ENCODE peak calls at places on chromosomes 4 and X, in four cellular contexts. P, W, V and A are unnamed samples.

GRCh38 chr4:119038465-119038864 is 97.2 kb upstream of the MYOZ2 start:
- DNase-seq in V (no peak), P (no peak), W (no peak), A (no peak)

GRCh38 chr4:95167809-95168208 is 381.0 kb downstream of the UNC5C start:
- DNase-seq in W (no peak), V (no peak), P (no peak), A (no peak)

GRCh38 chrX:83469551-83469950 is 38.5 kb upstream of the POU3F4 start:
- DNase-seq in W (no peak), P (no peak), V (peak), A (peak)

GRCh38 chrX:133265331-133265730 is 47.2 kb upstream of the TFDP3 start:
- DNase-seq in V (peak), P (no peak), W (no peak), A (no peak)

GRCh38 chrX:152991123-152991522 is 2.8 kb downstream of the PNMA5 start:
- DNase-seq in V (no peak), P (no peak), W (no peak), A (no peak)

GRCh38 chr4:171118091-171118490 is 695.1 kb upstream of the GALNTL6 start:
- DNase-seq in V (no peak), W (no peak), P (no peak), A (no peak)

GRCh38 chr4:114603455-114603854 is 4.8 kb downstream of the UGT8 start:
- DNase-seq in V (no peak), P (no peak), W (no peak), A (no peak)

GRCh38 chrX:72269671-72270251 is 7.3 kb downstream of the RPS4X start:
- DNase-seq in V (no peak), P (no peak), W (no peak), A (no peak)

GRCh38 chr4:130077275-130077674 is 981.3 kb downstream of the C4orf33 start:
- DNase-seq in P (no peak), V (no peak), W (no peak), A (no peak)

DNA sequence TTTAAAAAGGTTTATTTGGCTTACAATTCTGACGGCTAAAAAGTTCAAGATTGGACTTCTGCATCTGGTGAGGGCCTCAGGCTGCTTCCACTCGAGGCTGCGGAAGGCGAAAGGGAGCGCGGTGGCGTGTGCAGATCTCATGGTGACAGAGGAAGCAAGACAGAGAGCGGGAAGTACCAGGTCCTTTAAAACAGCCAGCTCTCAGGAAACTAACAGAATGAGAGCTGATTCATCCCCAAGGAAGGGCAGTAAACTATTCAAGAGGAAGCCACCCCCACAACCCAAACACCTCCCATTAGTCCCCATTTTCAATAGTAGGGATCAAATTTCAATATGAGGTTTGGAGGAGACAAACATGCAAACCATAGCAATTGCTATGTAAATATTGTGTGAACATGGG is 2144.2 kb upstream of the AGA start:
- DNase-seq in V (no peak), P (no peak), W (no peak), A (no peak)
- TF ChIP-seq TCF7L2 in V (no peak), P (no peak), W (no peak), A (no peak)

DNA sequence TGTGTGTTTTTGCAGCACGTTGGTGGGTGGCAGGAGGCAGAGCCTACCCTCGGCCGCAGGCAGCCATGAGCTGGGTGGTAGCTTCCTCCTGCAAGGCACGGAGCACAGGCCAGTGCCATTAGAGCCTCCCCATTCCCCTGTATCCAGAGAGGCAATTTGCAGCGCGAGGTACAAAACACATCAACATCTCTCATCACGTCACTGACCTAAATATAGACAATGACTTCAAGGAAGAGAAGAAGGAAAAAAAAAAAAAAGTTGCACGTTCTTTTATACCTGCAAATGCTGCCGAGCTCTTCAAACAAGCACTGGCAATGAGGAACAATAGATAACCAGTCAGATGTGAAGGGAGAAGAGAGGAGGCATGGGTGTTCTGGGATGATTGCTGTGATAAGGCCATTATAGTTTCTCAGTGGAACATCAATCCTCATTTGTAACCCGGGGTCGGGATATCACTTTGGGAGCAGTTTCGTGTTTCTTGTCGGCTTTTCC is 159.9 kb downstream of the MGST2 start:
- DNase-seq in W (no peak), P (no peak), V (no peak), A (no peak)
- TF ChIP-seq TCF7L2 in W (no peak), P (no peak), V (no peak), A (no peak)

GRCh38 chr4:68373513-68373912 is 23.6 kb upstream of the YTHDC1 start:
- DNase-seq in P (no peak), W (no peak), V (no peak), A (no peak)
- TF ChIP-seq TCF7L2 in P (no peak), W (no peak), V (no peak), A (no peak)

GRCh38 chrX:25524150-25524549 is 508.4 kb upstream of the ARX start:
- DNase-seq in P (no peak), V (peak), W (no peak), A (no peak)

GRCh38 chrX:25519258-25519657 is 503.5 kb upstream of the ARX start:
- DNase-seq in V (no peak), P (no peak), W (no peak), A (no peak)

GRCh38 chrX:25527596-25527995 is 511.8 kb upstream of the ARX start:
- DNase-seq in P (no peak), V (no peak), W (no peak), A (no peak)

GRCh38 chrX:25523574-25523973 is 507.8 kb upstream of the ARX start:
- DNase-seq in V (peak), P (peak), W (peak), A (no peak)
- TF ChIP-seq TCF7L2 in V (no peak), P (no peak), W (no peak), A (no peak)